ENCODE peak calls at places on chromosomes 1 and 21, in ten cellular contexts. L is aorta; E is body of pancreas; N is keratinocyte; X is effector memory CD4-positive, alpha-beta T cell; J is transverse colon; U is heart right ventricle; B is left ventricle myocardium inferior; Y is heart left ventricle; A is AG04450. V is an unnamed sample.
A peak's percentile ranks its signal among the peaks of the same experiment; 100 is the strongest.

GRCh38 chr1:41152622-41153044 is 89.5 kb downstream of the SCMH1 start:
- DNase-seq in L (peak; percentile 51), E (no peak), N (peak; percentile 11), X (no peak), J (no peak), U (no peak), B (no peak), Y (no peak), A (peak; percentile 69), V (no peak)

GRCh38 chr1:176241385-176242015 is 34.4 kb upstream of the COP1 start:
- DNase-seq in L (no peak), E (no peak), N (peak; percentile 33), X (no peak), J (no peak), U (no peak), B (no peak), Y (no peak), A (peak; percentile 74), V (no peak)

GRCh38 chr1:228145050-228145343 is 4.7 kb upstream of the GJC2 start:
- DNase-seq in L (no peak), E (no peak), N (no peak), X (no peak), J (no peak), U (no peak), B (no peak), Y (no peak), A (no peak), V (no peak)

GRCh38 chr1:26994020-26994745 is 691 bp downstream of the TRNP1 start:
- DNase-seq in L (no peak), E (no peak), N (no peak), X (no peak), J (no peak), U (no peak), B (peak; percentile 27), Y (no peak), A (no peak), V (no peak)

GRCh38 chr1:178411756-178412399 is 84.9 kb downstream of the CLEC20A start:
- DNase-seq in L (no peak), E (no peak), N (no peak), X (no peak), J (no peak), U (no peak), B (no peak), Y (no peak), A (no peak), V (no peak)

GRCh38 chr21:33300701-33301631 is 23.8 kb upstream of the IFNAR1 start:
- DNase-seq in L (no peak), E (no peak), N (no peak), X (no peak), J (no peak), U (no peak), B (no peak), Y (peak; percentile 47), A (no peak), V (no peak)

GRCh38 chr1:225645194-225645593 is 7.7 kb downstream of the ENAH start:
- DNase-seq in L (no peak), E (no peak), N (no peak), X (no peak), J (no peak), U (no peak), B (no peak), Y (no peak), A (no peak), V (no peak)

GRCh38 chr1:19370453-19371170 is 58.5 kb downstream of the SLC66A1 start:
- DNase-seq in L (no peak), E (no peak), N (no peak), X (no peak), J (no peak), U (no peak), B (no peak), Y (no peak), A (no peak), V (no peak)

GRCh38 chr1:233673947-233674431 is 60.1 kb downstream of the KCNK1 start:
- DNase-seq in L (no peak), E (no peak), N (no peak), X (no peak), J (no peak), U (no peak), B (no peak), Y (no peak), A (no peak), V (no peak)

GRCh38 chr21:29511076-29511475 is 212.4 kb downstream of the BACH1 start:
- DNase-seq in L (no peak), E (no peak), N (no peak), X (no peak), J (no peak), U (no peak), B (no peak), Y (no peak), A (no peak), V (no peak)

GRCh38 chr1:205916541-205916940 is 26.7 kb downstream of the SLC26A9 start:
- DNase-seq in L (no peak), E (no peak), N (no peak), X (no peak), J (no peak), U (no peak), B (no peak), Y (no peak), A (no peak), V (no peak)

GRCh38 chr1:147897030-147897756 is 5.4 kb upstream of the GJA8 start:
- DNase-seq in L (no peak), E (no peak), N (no peak), X (no peak), J (no peak), U (no peak), B (no peak), Y (no peak), A (no peak), V (no peak)

GRCh38 chr1:11600901-11601300 is 53.3 kb downstream of the FBXO2 start:
- DNase-seq in L (no peak), E (no peak), N (no peak), X (no peak), J (no peak), U (no peak), B (no peak), Y (no peak), A (no peak), V (no peak)
- H3K27ac ChIP-seq in L (no peak overlapping the region), E (no peak overlapping the region), N (no peak overlapping the region), X (no peak overlapping the region), J (no peak overlapping the region), U (no peak overlapping the region), B (no peak overlapping the region), Y (no peak overlapping the region), A (no peak overlapping the region), V (no peak overlapping the region)

GRCh38 chr1:200908158-200908868 is 13.6 kb downstream of the INAVA start:
- DNase-seq in L (peak; percentile 20), E (no peak), N (no peak), X (no peak), J (peak; percentile 72), U (no peak), B (no peak), Y (no peak), A (no peak), V (no peak)
- H3K27ac ChIP-seq in L (no peak overlapping the region), E (no peak overlapping the region), N (no peak overlapping the region), X (no peak overlapping the region), J (peak overlapping the region; percentile 84), U (no peak overlapping the region), B (no peak overlapping the region), Y (no peak overlapping the region), A (no peak overlapping the region), V (no peak overlapping the region)

DNA sequence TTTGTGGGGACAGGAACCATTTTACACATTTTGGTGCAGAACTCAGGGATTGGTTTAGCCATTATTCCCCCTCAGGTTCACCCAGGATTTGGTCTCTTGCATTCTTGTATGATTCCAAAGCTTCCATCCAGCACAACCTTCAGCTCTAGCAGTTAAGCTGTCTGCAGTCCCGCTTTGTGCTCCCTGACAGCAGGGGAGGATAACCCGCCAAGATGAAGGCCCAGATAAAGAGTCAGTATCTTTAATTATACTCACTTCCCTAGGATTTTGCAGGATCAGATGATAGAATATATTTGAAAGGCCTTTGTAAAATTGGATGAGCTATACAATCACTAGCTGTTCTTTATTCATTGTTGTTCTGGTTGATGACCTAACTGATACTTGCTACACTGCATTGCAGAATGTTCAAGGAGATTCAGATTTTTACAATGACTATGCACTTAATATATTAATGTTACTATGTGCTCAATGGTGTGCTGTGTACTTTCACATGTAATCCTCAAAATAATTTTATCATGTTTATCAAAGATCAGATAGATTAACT is 49.8 kb downstream of the SLC16A1 start:
- DNase-seq in L (no peak), E (no peak), N (no peak), X (no peak), J (no peak), U (no peak), B (no peak), Y (no peak), A (no peak), V (no peak)
- H3K27ac ChIP-seq in L (no peak overlapping the region), E (no peak overlapping the region), N (peak overlapping the region; percentile 83), X (no peak overlapping the region), J (peak overlapping the region; percentile 86), U (no peak overlapping the region), B (peak overlapping the region; percentile 80), Y (peak overlapping the region; percentile 54), A (no peak overlapping the region), V (no peak overlapping the region)

GRCh38 chr1:66278260-66279046 is 255.5 kb upstream of the SGIP1 start:
- DNase-seq in L (no peak), E (no peak), N (no peak), X (no peak), J (no peak), U (no peak), B (no peak), Y (no peak), A (no peak), V (no peak)
- H3K27ac ChIP-seq in L (no peak overlapping the region), E (no peak overlapping the region), N (no peak overlapping the region), X (no peak overlapping the region), J (peak overlapping the region; percentile 49), U (no peak overlapping the region), B (peak overlapping the region; percentile 63), Y (no peak overlapping the region), A (no peak overlapping the region), V (peak overlapping the region; percentile 31)

V was measured in psoas muscle.